ENCODE peak calls at places on chromosomes 2 and 18, in six cellular contexts. Y is activated naive CD4-positive, alpha-beta T cell; V is GDM1; I is T-helper 22 cell; O is SHP77; N is activated CD4-positive, alpha-beta memory T cell treated with anti-CD3 and anti-CD28 coated beads, Interleukin-2, amount 10 ng/mL, durations not matched to agents 7 days and 5 days. G is an unnamed sample.

GRCh38 chr2:70974592-70974991 is 3.8 kb upstream of the ANKRD53 start:
- DNase-seq in V (no peak), Y (no peak), N (no peak), O (no peak), I (no peak), G (no peak)

GRCh38 chr2:69685321-69686048 is 41.9 kb upstream of the AAK1 start:
- DNase-seq in O (no peak), I (no peak), Y (no peak), N (peak), V (no peak), G (no peak)

GRCh38 chr2:151052850-151053660 is 208.6 kb downstream of the RBM43 start:
- DNase-seq in V (no peak), O (no peak), N (no peak), Y (no peak), I (no peak), G (no peak)

GRCh38 chr2:238421695-238422035 is 5.1 kb upstream of the ASB1 start:
- DNase-seq in I (no peak), V (no peak), Y (no peak), N (no peak), O (no peak), G (no peak)

GRCh38 chr2:232888099-232888836 is 18.2 kb downstream of the SNORC start:
- DNase-seq in Y (no peak), O (no peak), V (no peak), N (no peak), I (no peak), G (no peak)

GRCh38 chr2:241842620-241843211 is 16.0 kb downstream of the PDCD1 start:
- DNase-seq in I (no peak), N (peak), O (no peak), V (peak), Y (no peak), G (no peak)

GRCh38 chr2:1972948-1973347 is 228.6 kb upstream of the PXDN start:
- DNase-seq in V (no peak), I (no peak), N (no peak), Y (no peak), O (no peak), G (no peak)

GRCh38 chr2:61770746-61771145 is 83.1 kb downstream of the FAM161A start:
- DNase-seq in Y (no peak), I (no peak), N (no peak), V (no peak), O (no peak), G (no peak)

GRCh38 chr2:60105868-60106267 is 447.6 kb downstream of the BCL11A start:
- DNase-seq in Y (no peak), V (no peak), O (no peak), I (no peak), N (no peak), G (no peak)

GRCh38 chr18:78768655-78769501 is 210.7 kb upstream of the SALL3 start:
- DNase-seq in I (no peak), O (no peak), V (no peak), Y (no peak), N (no peak), G (no peak)

GRCh38 chr2:204483497-204484164 is 61.6 kb upstream of the PARD3B start:
- DNase-seq in V (no peak), I (no peak), Y (no peak), O (no peak), N (no peak), G (peak)

GRCh38 chr2:79952561-79952960 is 352.0 kb downstream of the LRRTM1 start:
- DNase-seq in Y (no peak), N (no peak), V (no peak), I (no peak), O (no peak), G (no peak)

GRCh38 chr2:160429248-160430000 is 64.2 kb downstream of the RBMS1 start:
- DNase-seq in N (no peak), V (no peak), Y (no peak), I (no peak), O (no peak), G (no peak)

GRCh38 chr18:76336241-76336640 is 158.8 kb downstream of the ZNF516 start:
- DNase-seq in O (peak), I (no peak), N (no peak), Y (no peak), V (no peak), G (no peak)

GRCh38 chr18:23067236-23067635 is 68.0 kb upstream of the CABLES1 start:
- DNase-seq in Y (no peak), O (no peak), N (no peak), I (no peak), V (no peak), G (no peak)

GRCh38 chr2:189379287-189379630 is 62.0 kb upstream of the WDR75 start:
- DNase-seq in N (no peak), V (no peak), Y (no peak), I (no peak), O (no peak), G (no peak)

GRCh38 chr2:197256771-197257170 is 53.8 kb downstream of the ANKRD44 start:
- DNase-seq in Y (no peak), V (no peak), O (no peak), N (no peak), I (no peak), G (no peak)

GRCh38 chr2:241064008-241064801 is 37.9 kb downstream of the MTERF4 start:
- DNase-seq in N (peak), V (no peak), Y (peak), O (no peak), I (peak), G (peak)